ENCODE peak calls at places on chromosomes 11 and 22, in ten cellular contexts. One of them, this sample, is unnamed.

GRCh38 chr11:111938687-111939160 is 1.6 kb downstream of the DIXDC1 start:
- DNase-seq in stomach: no peak
- DNase-seq in ovary: no peak
- DNase-seq in CD8-positive, alpha-beta T cell: peak; percentile 23
- DNase-seq in aorta: no peak
- DNase-seq in IMR-90: peak; percentile 63
- DNase-seq in fibroblast of pulmonary artery: peak; percentile 52
- DNase-seq in small intestine: no peak
- DNase-seq in tibial artery: no peak
- DNase-seq in fibroblast of mammary gland: peak; percentile 83
- DNase-seq in this sample: no peak

GRCh38 chr11:125223901-125224331 is 59.4 kb downstream of the PKNOX2 start:
- DNase-seq in stomach: no peak
- DNase-seq in ovary: peak; percentile 40
- DNase-seq in CD8-positive, alpha-beta T cell: no peak
- DNase-seq in aorta: no peak
- DNase-seq in IMR-90: no peak
- DNase-seq in fibroblast of pulmonary artery: no peak
- DNase-seq in small intestine: no peak
- DNase-seq in tibial artery: no peak
- DNase-seq in fibroblast of mammary gland: no peak
- DNase-seq in this sample: no peak

GRCh38 chr11:18766015-18766414 is 25.6 kb downstream of the PTPN5 start:
- DNase-seq in stomach: no peak
- DNase-seq in ovary: no peak
- DNase-seq in CD8-positive, alpha-beta T cell: no peak
- DNase-seq in aorta: no peak
- DNase-seq in IMR-90: no peak
- DNase-seq in fibroblast of pulmonary artery: no peak
- DNase-seq in small intestine: no peak
- DNase-seq in tibial artery: no peak
- DNase-seq in fibroblast of mammary gland: no peak
- DNase-seq in this sample: no peak

GRCh38 chr11:68632802-68633201 is 51.5 kb upstream of the GAL start:
- DNase-seq in stomach: peak; percentile 66
- DNase-seq in ovary: no peak
- DNase-seq in CD8-positive, alpha-beta T cell: peak; percentile 43
- DNase-seq in aorta: no peak
- DNase-seq in IMR-90: peak; percentile 70
- DNase-seq in fibroblast of pulmonary artery: peak; percentile 79
- DNase-seq in small intestine: peak; percentile 64
- DNase-seq in tibial artery: no peak
- DNase-seq in fibroblast of mammary gland: peak; percentile 74
- DNase-seq in this sample: no peak

GRCh38 chr22:20231499-20232236 is 36.5 kb downstream of the RTN4R start:
- DNase-seq in stomach: no peak
- DNase-seq in ovary: no peak
- DNase-seq in CD8-positive, alpha-beta T cell: no peak
- DNase-seq in aorta: no peak
- DNase-seq in IMR-90: no peak
- DNase-seq in fibroblast of pulmonary artery: no peak
- DNase-seq in small intestine: no peak
- DNase-seq in tibial artery: no peak
- DNase-seq in fibroblast of mammary gland: no peak
- DNase-seq in this sample: no peak

GRCh38 chr11:11313426-11313825 is 39.6 kb downstream of the CSNK2A3 start:
- DNase-seq in stomach: no peak
- DNase-seq in ovary: no peak
- DNase-seq in CD8-positive, alpha-beta T cell: no peak
- DNase-seq in aorta: peak; percentile 57
- DNase-seq in IMR-90: peak; percentile 50
- DNase-seq in fibroblast of pulmonary artery: peak; percentile 45
- DNase-seq in small intestine: no peak
- DNase-seq in tibial artery: no peak
- DNase-seq in fibroblast of mammary gland: peak; percentile 66
- DNase-seq in this sample: no peak

GRCh38 chr22:22060200-22061084 is 77.9 kb upstream of the TOP3B start:
- DNase-seq in stomach: no peak
- DNase-seq in ovary: peak; percentile 26
- DNase-seq in CD8-positive, alpha-beta T cell: peak; percentile 39
- DNase-seq in aorta: peak; percentile 67
- DNase-seq in IMR-90: peak; percentile 24
- DNase-seq in fibroblast of pulmonary artery: peak; percentile 36
- DNase-seq in small intestine: peak; percentile 27
- DNase-seq in tibial artery: peak; percentile 43
- DNase-seq in fibroblast of mammary gland: peak; percentile 28
- DNase-seq in this sample: peak; percentile 53

GRCh38 chr11:130817608-130817944 is 98.7 kb downstream of the SNX19 start:
- DNase-seq in stomach: no peak
- DNase-seq in ovary: no peak
- DNase-seq in CD8-positive, alpha-beta T cell: no peak
- DNase-seq in aorta: no peak
- DNase-seq in IMR-90: peak; percentile 86
- DNase-seq in fibroblast of pulmonary artery: peak; percentile 51
- DNase-seq in small intestine: no peak
- DNase-seq in tibial artery: no peak
- DNase-seq in fibroblast of mammary gland: peak; percentile 84
- DNase-seq in this sample: no peak

GRCh38 chr11:14741195-14741594 is 97.6 kb downstream of the PDE3B start:
- DNase-seq in stomach: no peak
- DNase-seq in ovary: no peak
- DNase-seq in CD8-positive, alpha-beta T cell: no peak
- DNase-seq in aorta: no peak
- DNase-seq in IMR-90: no peak
- DNase-seq in fibroblast of pulmonary artery: no peak
- DNase-seq in small intestine: no peak
- DNase-seq in tibial artery: no peak
- DNase-seq in fibroblast of mammary gland: no peak
- DNase-seq in this sample: no peak

GRCh38 chr11:21260101-21260500 is 590.7 kb downstream of the NELL1 start:
- DNase-seq in stomach: no peak
- DNase-seq in ovary: no peak
- DNase-seq in CD8-positive, alpha-beta T cell: no peak
- DNase-seq in aorta: no peak
- DNase-seq in IMR-90: no peak
- DNase-seq in fibroblast of pulmonary artery: no peak
- DNase-seq in small intestine: no peak
- DNase-seq in tibial artery: no peak
- DNase-seq in fibroblast of mammary gland: no peak
- DNase-seq in this sample: no peak

GRCh38 chr11:93613432-93613831 is 48.0 kb upstream of the CEP295 start:
- DNase-seq in stomach: no peak
- DNase-seq in ovary: no peak
- DNase-seq in CD8-positive, alpha-beta T cell: no peak
- DNase-seq in aorta: no peak
- DNase-seq in IMR-90: no peak
- DNase-seq in fibroblast of pulmonary artery: no peak
- DNase-seq in small intestine: no peak
- DNase-seq in tibial artery: no peak
- DNase-seq in fibroblast of mammary gland: no peak
- DNase-seq in this sample: no peak

DNA sequence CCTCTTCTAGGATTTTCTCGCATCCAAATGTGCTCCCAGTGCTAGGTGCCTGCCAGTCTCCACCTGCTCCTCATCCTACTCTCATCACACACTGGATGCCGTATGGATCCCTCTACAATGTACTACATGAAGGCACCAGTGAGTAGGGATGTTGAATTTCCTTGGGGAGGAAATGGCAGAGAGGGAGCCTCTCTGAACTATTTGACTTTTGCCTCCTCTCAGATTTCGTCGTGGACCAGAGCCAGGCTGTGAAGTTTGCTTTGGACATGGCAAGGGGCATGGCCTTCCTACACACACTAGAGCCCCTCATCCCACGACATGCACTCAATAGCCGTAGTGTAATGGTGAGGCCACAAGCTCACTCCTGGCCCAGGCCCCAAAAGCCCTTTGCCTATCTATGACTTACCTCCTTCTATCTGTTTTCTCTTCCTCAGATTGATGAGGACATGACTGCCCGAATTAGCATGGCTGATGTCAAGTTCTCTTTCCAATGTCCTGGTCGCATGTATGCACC is 2.5 kb downstream of the TAF10 start:
- DNase-seq in stomach: no peak
- DNase-seq in ovary: no peak
- DNase-seq in CD8-positive, alpha-beta T cell: no peak
- DNase-seq in aorta: peak; percentile 27
- DNase-seq in IMR-90: no peak
- DNase-seq in fibroblast of pulmonary artery: no peak
- DNase-seq in small intestine: no peak
- DNase-seq in tibial artery: no peak
- DNase-seq in fibroblast of mammary gland: no peak
- DNase-seq in this sample: peak; percentile 8
- H3K4me3 ChIP-seq in stomach: no peak overlapping the region
- H3K4me3 ChIP-seq in ovary: no peak overlapping the region
- H3K4me3 ChIP-seq in CD8-positive, alpha-beta T cell: no peak overlapping the region
- H3K4me3 ChIP-seq in aorta: no peak overlapping the region
- H3K4me3 ChIP-seq in IMR-90: no peak overlapping the region
- H3K4me3 ChIP-seq in fibroblast of pulmonary artery: no peak overlapping the region
- H3K4me3 ChIP-seq in small intestine: no peak overlapping the region
- H3K4me3 ChIP-seq in tibial artery: no peak overlapping the region
- H3K4me3 ChIP-seq in fibroblast of mammary gland: no peak overlapping the region
- H3K4me3 ChIP-seq in this sample: no peak overlapping the region

DNA sequence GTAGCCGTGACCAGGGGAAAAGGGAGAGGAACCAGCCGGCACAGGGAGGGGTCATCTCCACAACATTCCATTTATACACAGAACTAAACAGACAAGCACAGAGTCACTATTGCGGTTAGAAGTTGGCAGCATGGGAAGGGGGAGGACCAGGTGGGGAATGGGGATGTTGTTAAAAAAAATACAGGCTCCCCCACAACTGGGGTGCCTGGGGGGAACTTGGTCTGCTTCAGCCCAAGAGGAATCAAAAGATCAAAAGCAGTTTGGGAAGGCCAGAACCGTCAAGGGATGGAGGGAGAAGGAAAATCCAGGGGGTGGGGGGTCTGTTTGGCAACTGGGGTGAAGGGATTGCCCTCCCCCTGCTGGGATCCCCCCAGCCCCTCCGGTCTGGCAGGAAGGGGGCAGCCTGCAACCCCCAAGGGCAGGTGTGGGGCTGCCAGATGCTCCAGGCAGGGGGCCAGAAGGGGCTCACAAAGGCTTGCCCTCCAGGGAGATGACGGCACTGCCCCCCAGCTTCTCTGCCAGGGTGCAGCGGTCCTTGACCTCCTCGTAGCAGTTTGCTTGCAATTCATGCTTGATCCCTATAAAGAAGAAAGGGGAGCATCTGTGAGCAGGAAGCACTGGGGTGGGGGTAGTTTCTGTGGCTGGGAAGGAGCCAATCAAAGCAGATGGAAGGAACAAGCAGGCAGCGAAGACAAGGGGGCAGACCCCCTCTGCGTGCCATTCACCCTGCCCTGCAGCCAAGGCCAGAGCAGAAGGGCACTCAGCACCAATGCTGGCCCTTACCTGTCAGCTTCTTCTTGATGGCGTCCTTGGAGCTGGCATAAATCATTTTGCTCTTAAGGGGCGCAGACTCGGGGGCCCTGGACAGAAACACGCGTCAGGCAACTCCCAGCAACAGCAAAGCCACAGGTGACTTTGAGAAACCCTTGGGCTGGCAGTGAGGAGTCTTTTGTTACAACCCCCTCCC is 2.8 kb downstream of the CFL1 start:
- DNase-seq in stomach: no peak
- DNase-seq in ovary: peak; percentile 47
- DNase-seq in CD8-positive, alpha-beta T cell: no peak
- DNase-seq in aorta: no peak
- DNase-seq in IMR-90: no peak
- DNase-seq in fibroblast of pulmonary artery: no peak
- DNase-seq in small intestine: no peak
- DNase-seq in tibial artery: no peak
- DNase-seq in fibroblast of mammary gland: no peak
- DNase-seq in this sample: no peak
- H3K4me3 ChIP-seq in stomach: no peak overlapping the region
- H3K4me3 ChIP-seq in ovary: no peak overlapping the region
- H3K4me3 ChIP-seq in CD8-positive, alpha-beta T cell: no peak overlapping the region
- H3K4me3 ChIP-seq in aorta: no peak overlapping the region
- H3K4me3 ChIP-seq in IMR-90: no peak overlapping the region
- H3K4me3 ChIP-seq in fibroblast of pulmonary artery: peak overlapping the region; percentile 96
- H3K4me3 ChIP-seq in small intestine: peak overlapping the region; percentile 95
- H3K4me3 ChIP-seq in tibial artery: no peak overlapping the region
- H3K4me3 ChIP-seq in fibroblast of mammary gland: no peak overlapping the region
- H3K4me3 ChIP-seq in this sample: no peak overlapping the region

GRCh38 chr22:34973016-34973415 is 92.9 kb upstream of the ISX start:
- DNase-seq in stomach: no peak
- DNase-seq in ovary: no peak
- DNase-seq in CD8-positive, alpha-beta T cell: no peak
- DNase-seq in aorta: no peak
- DNase-seq in IMR-90: no peak
- DNase-seq in fibroblast of pulmonary artery: no peak
- DNase-seq in small intestine: no peak
- DNase-seq in tibial artery: no peak
- DNase-seq in fibroblast of mammary gland: no peak
- DNase-seq in this sample: no peak
- H3K4me3 ChIP-seq in stomach: no peak overlapping the region
- H3K4me3 ChIP-seq in ovary: no peak overlapping the region
- H3K4me3 ChIP-seq in CD8-positive, alpha-beta T cell: no peak overlapping the region
- H3K4me3 ChIP-seq in aorta: no peak overlapping the region
- H3K4me3 ChIP-seq in IMR-90: no peak overlapping the region
- H3K4me3 ChIP-seq in fibroblast of pulmonary artery: no peak overlapping the region
- H3K4me3 ChIP-seq in small intestine: no peak overlapping the region
- H3K4me3 ChIP-seq in tibial artery: no peak overlapping the region
- H3K4me3 ChIP-seq in fibroblast of mammary gland: no peak overlapping the region
- H3K4me3 ChIP-seq in this sample: no peak overlapping the region

GRCh38 chr11:110329441-110329840 is 33.0 kb upstream of the RDX start:
- DNase-seq in stomach: no peak
- DNase-seq in ovary: no peak
- DNase-seq in CD8-positive, alpha-beta T cell: no peak
- DNase-seq in aorta: no peak
- DNase-seq in IMR-90: no peak
- DNase-seq in fibroblast of pulmonary artery: no peak
- DNase-seq in small intestine: no peak
- DNase-seq in tibial artery: no peak
- DNase-seq in fibroblast of mammary gland: no peak
- DNase-seq in this sample: no peak

GRCh38 chr11:110323786-110324185 is 27.4 kb upstream of the RDX start:
- DNase-seq in stomach: no peak
- DNase-seq in ovary: no peak
- DNase-seq in CD8-positive, alpha-beta T cell: no peak
- DNase-seq in aorta: no peak
- DNase-seq in IMR-90: no peak
- DNase-seq in fibroblast of pulmonary artery: no peak
- DNase-seq in small intestine: no peak
- DNase-seq in tibial artery: no peak
- DNase-seq in fibroblast of mammary gland: no peak
- DNase-seq in this sample: no peak

GRCh38 chr11:110331626-110332025 is 35.2 kb upstream of the RDX start:
- DNase-seq in stomach: no peak
- DNase-seq in ovary: no peak
- DNase-seq in CD8-positive, alpha-beta T cell: no peak
- DNase-seq in aorta: no peak
- DNase-seq in IMR-90: no peak
- DNase-seq in fibroblast of pulmonary artery: no peak
- DNase-seq in small intestine: no peak
- DNase-seq in tibial artery: no peak
- DNase-seq in fibroblast of mammary gland: no peak
- DNase-seq in this sample: no peak

DNA sequence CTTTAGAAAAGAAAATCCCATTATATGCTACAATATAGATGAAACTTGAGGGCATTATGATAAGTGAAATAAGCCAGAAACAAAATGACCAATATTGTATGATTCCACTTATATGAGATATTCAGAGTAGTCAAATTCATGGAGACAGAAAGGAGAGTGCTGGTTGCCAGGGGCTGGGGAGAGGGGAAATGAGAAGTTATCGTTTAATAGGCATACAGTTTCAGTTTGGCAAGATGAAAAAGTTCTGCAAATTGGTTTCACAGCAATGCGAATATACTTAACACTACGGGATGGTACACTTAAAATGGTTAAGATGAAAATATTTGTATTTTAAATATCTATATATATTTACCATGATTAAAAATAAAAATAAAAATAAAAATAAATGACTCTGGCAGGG is 31.1 kb upstream of the RDX start:
- DNase-seq in stomach: no peak
- DNase-seq in ovary: no peak
- DNase-seq in CD8-positive, alpha-beta T cell: no peak
- DNase-seq in aorta: no peak
- DNase-seq in IMR-90: no peak
- DNase-seq in fibroblast of pulmonary artery: no peak
- DNase-seq in small intestine: no peak
- DNase-seq in tibial artery: no peak
- DNase-seq in fibroblast of mammary gland: no peak
- DNase-seq in this sample: no peak
- H3K4me3 ChIP-seq in stomach: no peak overlapping the region
- H3K4me3 ChIP-seq in ovary: no peak overlapping the region
- H3K4me3 ChIP-seq in CD8-positive, alpha-beta T cell: no peak overlapping the region
- H3K4me3 ChIP-seq in aorta: no peak overlapping the region
- H3K4me3 ChIP-seq in IMR-90: no peak overlapping the region
- H3K4me3 ChIP-seq in fibroblast of pulmonary artery: no peak overlapping the region
- H3K4me3 ChIP-seq in small intestine: no peak overlapping the region
- H3K4me3 ChIP-seq in tibial artery: no peak overlapping the region
- H3K4me3 ChIP-seq in fibroblast of mammary gland: no peak overlapping the region
- H3K4me3 ChIP-seq in this sample: no peak overlapping the region